ENCODE peak calls at places on chromosomes 2 and 18, in seven cellular contexts. One of them, this sample, is unnamed.

GRCh38 chr18:13893418-13893760 is 21.9 kb downstream of the MC2R start:
- DNase-seq in CD8-positive, alpha-beta T cell: no peak
- DNase-seq in foreskin fibroblast: no peak
- DNase-seq in stomach: no peak
- DNase-seq in mesothelial cell of epicardium: no peak
- DNase-seq in B cell: peak
- DNase-seq in neural progenitor cell: no peak
- DNase-seq in this sample: no peak

GRCh38 chr2:30234180-30234971 is 3.0 kb downstream of the LBH start:
- DNase-seq in neural progenitor cell: peak
- DNase-seq in B cell: no peak
- DNase-seq in stomach: peak
- DNase-seq in foreskin fibroblast: peak
- DNase-seq in mesothelial cell of epicardium: no peak
- DNase-seq in CD8-positive, alpha-beta T cell: peak
- DNase-seq in this sample: peak

GRCh38 chr18:4270016-4270415 is 185.1 kb downstream of the DLGAP1 start:
- DNase-seq in stomach: no peak
- DNase-seq in B cell: no peak
- DNase-seq in mesothelial cell of epicardium: no peak
- DNase-seq in CD8-positive, alpha-beta T cell: no peak
- DNase-seq in foreskin fibroblast: no peak
- DNase-seq in neural progenitor cell: no peak
- DNase-seq in this sample: no peak

GRCh38 chr2:62197017-62197586 is 1.2 kb downstream of the B3GNT2 start:
- DNase-seq in CD8-positive, alpha-beta T cell: peak
- DNase-seq in stomach: no peak
- DNase-seq in B cell: peak
- DNase-seq in mesothelial cell of epicardium: no peak
- DNase-seq in foreskin fibroblast: peak
- DNase-seq in neural progenitor cell: peak
- DNase-seq in this sample: no peak

GRCh38 chr2:127080226-127080940 is 26.6 kb downstream of the BIN1 start:
- DNase-seq in CD8-positive, alpha-beta T cell: peak
- DNase-seq in foreskin fibroblast: no peak
- DNase-seq in mesothelial cell of epicardium: no peak
- DNase-seq in neural progenitor cell: no peak
- DNase-seq in stomach: peak
- DNase-seq in B cell: peak
- DNase-seq in this sample: no peak

GRCh38 chr2:9836074-9836473 is 7.2 kb upstream of the TAF1B start:
- DNase-seq in foreskin fibroblast: no peak
- DNase-seq in CD8-positive, alpha-beta T cell: no peak
- DNase-seq in B cell: no peak
- DNase-seq in neural progenitor cell: no peak
- DNase-seq in mesothelial cell of epicardium: no peak
- DNase-seq in stomach: no peak
- DNase-seq in this sample: no peak

GRCh38 chr2:43566461-43566729 is 29.4 kb downstream of the THADA start:
- DNase-seq in mesothelial cell of epicardium: no peak
- DNase-seq in neural progenitor cell: no peak
- DNase-seq in stomach: no peak
- DNase-seq in foreskin fibroblast: no peak
- DNase-seq in B cell: no peak
- DNase-seq in CD8-positive, alpha-beta T cell: no peak
- DNase-seq in this sample: no peak

GRCh38 chr2:191593622-191594416 is 84.1 kb upstream of the NABP1 start:
- DNase-seq in foreskin fibroblast: peak
- DNase-seq in mesothelial cell of epicardium: no peak
- DNase-seq in B cell: no peak
- DNase-seq in neural progenitor cell: no peak
- DNase-seq in CD8-positive, alpha-beta T cell: no peak
- DNase-seq in stomach: no peak
- DNase-seq in this sample: peak

GRCh38 chr18:25726278-25726677 is 364.1 kb downstream of the SS18 start:
- DNase-seq in foreskin fibroblast: peak
- DNase-seq in mesothelial cell of epicardium: no peak
- DNase-seq in B cell: no peak
- DNase-seq in CD8-positive, alpha-beta T cell: no peak
- DNase-seq in stomach: no peak
- DNase-seq in neural progenitor cell: no peak
- DNase-seq in this sample: no peak

GRCh38 chr2:11370377-11371098 is 26.1 kb upstream of the ROCK2 start:
- DNase-seq in mesothelial cell of epicardium: no peak
- DNase-seq in neural progenitor cell: no peak
- DNase-seq in B cell: no peak
- DNase-seq in foreskin fibroblast: peak
- DNase-seq in stomach: peak
- DNase-seq in CD8-positive, alpha-beta T cell: no peak
- DNase-seq in this sample: peak

GRCh38 chr2:60518567-60518966 is 34.9 kb downstream of the BCL11A start:
- DNase-seq in B cell: no peak
- DNase-seq in CD8-positive, alpha-beta T cell: no peak
- DNase-seq in neural progenitor cell: no peak
- DNase-seq in mesothelial cell of epicardium: no peak
- DNase-seq in foreskin fibroblast: no peak
- DNase-seq in stomach: no peak
- DNase-seq in this sample: no peak

GRCh38 chr2:238945433-238946150 is 97.7 kb downstream of the TWIST2 start:
- DNase-seq in neural progenitor cell: peak
- DNase-seq in mesothelial cell of epicardium: no peak
- DNase-seq in stomach: peak
- DNase-seq in foreskin fibroblast: peak
- DNase-seq in CD8-positive, alpha-beta T cell: no peak
- DNase-seq in B cell: no peak
- DNase-seq in this sample: peak

GRCh38 chr2:239380831-239381708 is 19.8 kb downstream of the HDAC4 start:
- DNase-seq in CD8-positive, alpha-beta T cell: peak
- DNase-seq in stomach: no peak
- DNase-seq in B cell: peak
- DNase-seq in mesothelial cell of epicardium: no peak
- DNase-seq in neural progenitor cell: no peak
- DNase-seq in foreskin fibroblast: no peak
- DNase-seq in this sample: no peak

GRCh38 chr2:102664439-102665042 is 45.2 kb downstream of the SLC9A2 start:
- DNase-seq in CD8-positive, alpha-beta T cell: no peak
- DNase-seq in foreskin fibroblast: peak
- DNase-seq in B cell: no peak
- DNase-seq in stomach: no peak
- DNase-seq in mesothelial cell of epicardium: no peak
- DNase-seq in neural progenitor cell: no peak
- DNase-seq in this sample: peak

GRCh38 chr18:3597159-3597977 is 147.4 kb downstream of the TGIF1 start:
- DNase-seq in stomach: no peak
- DNase-seq in foreskin fibroblast: no peak
- DNase-seq in B cell: no peak
- DNase-seq in neural progenitor cell: no peak
- DNase-seq in CD8-positive, alpha-beta T cell: no peak
- DNase-seq in mesothelial cell of epicardium: no peak
- DNase-seq in this sample: no peak

GRCh38 chr2:234661146-234661545 is 164.3 kb upstream of the ARL4C start:
- DNase-seq in mesothelial cell of epicardium: no peak
- DNase-seq in neural progenitor cell: no peak
- DNase-seq in B cell: no peak
- DNase-seq in foreskin fibroblast: peak
- DNase-seq in stomach: no peak
- DNase-seq in CD8-positive, alpha-beta T cell: no peak
- DNase-seq in this sample: no peak

GRCh38 chr2:227834423-227834822 is 20.8 kb downstream of the CCL20 start:
- DNase-seq in stomach: no peak
- DNase-seq in CD8-positive, alpha-beta T cell: no peak
- DNase-seq in neural progenitor cell: no peak
- DNase-seq in B cell: no peak
- DNase-seq in mesothelial cell of epicardium: no peak
- DNase-seq in foreskin fibroblast: peak
- DNase-seq in this sample: no peak

GRCh38 chr2:20520128-20520527 is 73.3 kb downstream of the RHOB start:
- DNase-seq in mesothelial cell of epicardium: no peak
- DNase-seq in B cell: no peak
- DNase-seq in foreskin fibroblast: no peak
- DNase-seq in stomach: no peak
- DNase-seq in neural progenitor cell: no peak
- DNase-seq in CD8-positive, alpha-beta T cell: no peak
- DNase-seq in this sample: no peak

GRCh38 chr2:102100371-102101096 is 42.0 kb upstream of the IL1R1 start:
- DNase-seq in B cell: no peak
- DNase-seq in CD8-positive, alpha-beta T cell: no peak
- DNase-seq in stomach: no peak
- DNase-seq in mesothelial cell of epicardium: no peak
- DNase-seq in neural progenitor cell: no peak
- DNase-seq in foreskin fibroblast: peak
- DNase-seq in this sample: peak

DNA sequence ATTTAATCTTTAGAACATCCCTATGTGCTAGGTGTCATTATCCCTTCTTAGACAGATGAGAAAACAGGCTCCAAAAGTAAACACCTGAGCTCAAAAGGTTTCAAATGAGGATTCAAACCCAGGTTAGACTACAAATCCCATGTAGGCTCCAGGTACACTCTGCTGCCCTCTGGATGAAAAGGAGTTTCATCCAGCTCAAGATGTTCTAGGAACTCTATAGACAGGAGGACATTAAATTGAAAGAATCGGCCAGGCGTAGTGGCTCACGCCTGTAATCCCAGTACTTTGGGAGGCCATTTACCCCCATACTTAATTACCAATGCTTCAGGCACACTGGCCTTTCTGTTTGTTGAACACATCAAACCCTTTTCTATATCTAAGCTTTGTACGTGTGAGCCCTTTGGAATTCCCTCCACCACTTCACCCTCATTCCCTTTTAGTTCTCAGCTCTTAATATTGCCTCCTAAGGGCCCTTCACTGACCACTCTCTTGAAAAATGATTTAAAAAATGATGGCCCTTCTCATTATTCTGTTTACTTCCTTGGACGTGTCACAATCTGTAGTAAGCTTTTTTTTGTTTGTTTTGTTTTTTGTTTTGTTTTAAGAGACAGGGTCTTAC is 10.7 kb downstream of the SLC25A12 start:
- DNase-seq in stomach: no peak
- DNase-seq in neural progenitor cell: no peak
- DNase-seq in CD8-positive, alpha-beta T cell: no peak
- DNase-seq in mesothelial cell of epicardium: no peak
- DNase-seq in foreskin fibroblast: no peak
- DNase-seq in B cell: no peak
- DNase-seq in this sample: no peak
- TF ChIP-seq CTCF in stomach: no peak
- TF ChIP-seq CTCF in neural progenitor cell: no peak
- TF ChIP-seq CTCF in CD8-positive, alpha-beta T cell: no peak
- TF ChIP-seq CTCF in mesothelial cell of epicardium: no peak
- TF ChIP-seq CTCF in foreskin fibroblast: no peak
- TF ChIP-seq CTCF in B cell: no peak
- TF ChIP-seq CTCF in this sample: no peak

GRCh38 chr2:164126960-164127359 is 391.2 kb upstream of the FIGN start:
- DNase-seq in B cell: no peak
- DNase-seq in neural progenitor cell: no peak
- DNase-seq in stomach: no peak
- DNase-seq in mesothelial cell of epicardium: no peak
- DNase-seq in CD8-positive, alpha-beta T cell: no peak
- DNase-seq in foreskin fibroblast: no peak
- DNase-seq in this sample: no peak
- TF ChIP-seq CTCF in B cell: no peak
- TF ChIP-seq CTCF in neural progenitor cell: peak
- TF ChIP-seq CTCF in stomach: no peak
- TF ChIP-seq CTCF in mesothelial cell of epicardium: no peak
- TF ChIP-seq CTCF in CD8-positive, alpha-beta T cell: no peak
- TF ChIP-seq CTCF in foreskin fibroblast: peak
- TF ChIP-seq CTCF in this sample: no peak

DNA sequence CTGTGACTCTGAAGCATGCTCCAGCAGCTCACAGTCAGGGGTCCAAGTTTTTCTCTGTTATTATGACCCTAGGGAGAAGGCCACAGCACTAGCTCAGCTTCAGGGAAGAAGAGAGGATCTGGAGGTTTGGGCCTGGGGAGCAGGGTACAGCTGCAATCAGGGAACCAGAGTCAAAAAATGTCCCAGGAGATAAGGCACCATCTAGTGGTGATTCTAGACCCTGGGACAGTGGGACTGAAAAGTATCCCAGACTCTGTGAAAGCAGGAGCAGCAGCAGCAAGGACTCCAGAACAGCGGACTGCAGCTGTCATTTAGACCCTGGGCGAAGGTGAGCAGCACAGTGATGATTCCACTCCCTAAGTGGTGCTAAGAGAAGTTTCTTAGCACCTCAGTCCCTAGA is 278.4 kb upstream of the DDX18 start:
- DNase-seq in stomach: no peak
- DNase-seq in B cell: no peak
- DNase-seq in foreskin fibroblast: no peak
- DNase-seq in CD8-positive, alpha-beta T cell: no peak
- DNase-seq in neural progenitor cell: peak
- DNase-seq in mesothelial cell of epicardium: no peak
- DNase-seq in this sample: no peak
- TF ChIP-seq CTCF in stomach: peak
- TF ChIP-seq CTCF in B cell: no peak
- TF ChIP-seq CTCF in foreskin fibroblast: no peak
- TF ChIP-seq CTCF in CD8-positive, alpha-beta T cell: no peak
- TF ChIP-seq CTCF in neural progenitor cell: peak
- TF ChIP-seq CTCF in mesothelial cell of epicardium: peak
- TF ChIP-seq CTCF in this sample: peak

GRCh38 chr2:112645396-112646101 is at the start of gene SLC20A1:
- DNase-seq in B cell: peak
- DNase-seq in stomach: peak
- DNase-seq in CD8-positive, alpha-beta T cell: peak
- DNase-seq in foreskin fibroblast: peak
- DNase-seq in mesothelial cell of epicardium: peak
- DNase-seq in neural progenitor cell: peak
- DNase-seq in this sample: peak
- TF ChIP-seq CTCF in B cell: peak
- TF ChIP-seq CTCF in stomach: peak
- TF ChIP-seq CTCF in CD8-positive, alpha-beta T cell: peak
- TF ChIP-seq CTCF in foreskin fibroblast: peak
- TF ChIP-seq CTCF in mesothelial cell of epicardium: peak
- TF ChIP-seq CTCF in neural progenitor cell: peak
- TF ChIP-seq CTCF in this sample: peak

This sample was measured in HFFc6.